ENCODE peak calls at places on chromosomes 12 and 14, in eight cellular contexts. H, N, X, B, Q, R, J and I are unnamed samples.

GRCh38 chr14:105401699-105402098 is 3.4 kb downstream of the TEX22 start:
- DNase-seq in N (no peak), R (no peak), J (no peak), H (no peak), X (no peak), Q (no peak), B (no peak), I (no peak)

GRCh38 chr12:101172316-101172715 is 37.7 kb downstream of the SLC5A8 start:
- DNase-seq in R (peak), J (no peak), H (peak), X (no peak), Q (peak), N (peak), B (no peak), I (peak)

GRCh38 chr12:42182394-42182793 is 37.7 kb upstream of the GXYLT1 start:
- DNase-seq in H (no peak), Q (no peak), R (no peak), J (no peak), B (no peak), X (no peak), N (no peak), I (no peak)

GRCh38 chr14:73759183-73759713 is 45.1 kb upstream of the PNMA1 start:
- DNase-seq in X (no peak), H (peak), J (peak), B (no peak), N (no peak), Q (peak), R (no peak), I (peak)

GRCh38 chr12:93751864-93752610 is 74.9 kb downstream of the CRADD start:
- DNase-seq in R (no peak), X (no peak), Q (no peak), H (peak), N (no peak), B (no peak), J (no peak), I (no peak)

GRCh38 chr12:123912415-123913385 is 59.9 kb downstream of the CCDC92 start:
- DNase-seq in J (no peak), X (no peak), B (no peak), R (peak), Q (no peak), N (no peak), H (no peak), I (no peak)

GRCh38 chr12:42759622-42760273 is 170.2 kb upstream of the PRICKLE1 start:
- DNase-seq in N (no peak), R (no peak), J (peak), Q (no peak), H (peak), X (no peak), B (no peak), I (peak)

GRCh38 chr14:75427126-75427481 is 718 bp upstream of the JDP2 start:
- DNase-seq in X (no peak), R (peak), B (no peak), Q (peak), J (no peak), H (no peak), N (no peak), I (no peak)

GRCh38 chr12:69519871-69520270 is 49.7 kb downstream of the FRS2 start:
- DNase-seq in J (no peak), B (no peak), H (peak), Q (no peak), X (no peak), N (no peak), R (no peak), I (no peak)